ENCODE peak calls at places on chromosomes 11 and 22, in six cellular contexts. L, W, M, B, O and E are unnamed samples. For H3K36me3, the result is how much of the 10 kb centered on the place peaks cover.

GRCh38 chr11:73931039-73931645 is 19.7 kb upstream of the DNAJB13 start:
- DNase-seq in O (peak), B (peak), M (peak), L (no peak), W (peak), E (no peak)

GRCh38 chr22:44153705-44154104 is 27.0 kb upstream of the PARVG start:
- DNase-seq in W (no peak), B (no peak), O (no peak), L (no peak), M (no peak), E (no peak)

GRCh38 chr11:108467091-108467823 is at the start of gene C11orf65:
- DNase-seq in B (peak), L (peak), M (peak), O (peak), W (peak), E (peak)

GRCh38 chr11:130272336-130272735 is 42.4 kb downstream of the ZBTB44 start:
- DNase-seq in M (no peak), B (no peak), W (no peak), L (no peak), O (no peak), E (no peak)

GRCh38 chr11:91081440-91082088 is 858.7 kb upstream of the CHORDC1 start:
- DNase-seq in L (no peak), B (no peak), M (no peak), W (no peak), O (peak), E (no peak)

GRCh38 chr22:50271519-50271970 is 1.4 kb upstream of the MAPK11 start:
- DNase-seq in M (no peak), L (no peak), B (peak), W (peak), O (no peak), E (peak)

GRCh38 chr11:126410649-126411048 is 55.2 kb downstream of the ST3GAL4 start:
- DNase-seq in W (no peak), O (no peak), M (no peak), B (peak), L (no peak), E (no peak)

GRCh38 chr11:12724301-12725046 is 50.3 kb downstream of the TEAD1 start:
- DNase-seq in L (peak), O (peak), W (peak), M (peak), B (peak), E (peak)

GRCh38 chr11:94706211-94706610 is 61.9 kb upstream of the AMOTL1 start:
- DNase-seq in W (no peak), O (no peak), L (peak), B (no peak), M (no peak), E (no peak)

GRCh38 chr11:46615756-46616155 is 1.3 kb downstream of the HARBI1 start:
- DNase-seq in W (no peak), L (no peak), B (no peak), M (no peak), O (no peak), E (no peak)

GRCh38 chr22:38924197-38924952 is 33.0 kb upstream of the APOBEC3A start:
- DNase-seq in B (peak), O (peak), L (peak), M (peak), W (peak), E (no peak)

GRCh38 chr11:91981995-91982394 is 242.6 kb upstream of the FAT3 start:
- DNase-seq in B (no peak), O (peak), W (peak), L (peak), M (no peak), E (peak)

GRCh38 chr22:25159028-25159427 is 40.6 kb upstream of the CRYBB3 start:
- DNase-seq in L (no peak), O (peak), B (no peak), W (no peak), M (no peak), E (no peak)

GRCh38 chr11:120197254-120197891 is 13.5 kb upstream of the OAF start:
- DNase-seq in M (no peak), B (no peak), L (no peak), W (no peak), O (no peak), E (no peak)

GRCh38 chr11:8225589-8226036 is 38.1 kb downstream of the LMO1 start:
- DNase-seq in B (peak), O (peak), W (peak), L (peak), M (peak), E (peak)

GRCh38 chr11:30316237-30316636 is 6.7 kb upstream of the ARL14EP start:
- DNase-seq in M (no peak), B (no peak), L (no peak), O (no peak), W (no peak), E (no peak)

GRCh38 chr11:65489706-65490310 is 9.0 kb upstream of the MALAT1 start:
- DNase-seq in W (peak), M (no peak), O (peak), B (no peak), L (no peak), E (peak)

GRCh38 chr11:117289795-117290194 is 1.4 kb upstream of the BACE1-AS start:
- DNase-seq in O (no peak), W (no peak), B (no peak), L (no peak), M (no peak), E (no peak)

GRCh38 chr11:47992959-47993820 is 12.8 kb downstream of the PTPRJ start:
- DNase-seq in O (no peak), B (no peak), M (peak), W (no peak), L (no peak), E (peak)

GRCh38 chr11:74085542-74085892 is 76.6 kb upstream of the UCP3 start:
- DNase-seq in L (no peak), O (no peak), B (no peak), M (no peak), W (no peak), E (no peak)

GRCh38 chr22:19667872-19668740 is 46.2 kb upstream of the SEPTIN5 start:
- DNase-seq in L (no peak), B (no peak), M (no peak), W (no peak), O (no peak), E (no peak)

GRCh38 chr11:117809236-117810055 is 12.4 kb upstream of the DSCAML1 start:
- DNase-seq in O (peak), L (peak), M (peak), W (peak), B (peak), E (peak)

GRCh38 chr22:42644422-42645340 is 4.3 kb upstream of the ATP5MGL start:
- DNase-seq in B (peak), O (peak), M (no peak), W (peak), L (peak), E (no peak)

GRCh38 chr22:42369250-42370041 is 62.8 kb downstream of the NFAM1 start:
- DNase-seq in L (peak), W (peak), B (peak), M (peak), O (peak), E (peak)

GRCh38 chr22:50252081-50253045 is 1.3 kb upstream of the HDAC10 start:
- DNase-seq in L (peak), M (no peak), O (peak), W (peak), B (peak), E (peak)

GRCh38 chr11:112085822-112086421 is 634 bp downstream of the TIMM8B start:
- DNase-seq in O (peak), M (no peak), B (peak), L (no peak), W (no peak), E (no peak)

GRCh38 chr11:48127521-48128183 is 89.0 kb upstream of the OR4B1 start:
- DNase-seq in O (no peak), W (no peak), M (no peak), B (no peak), L (no peak), E (no peak)

GRCh38 chr11:15118431-15118830 is 3.7 kb downstream of the INSC start:
- DNase-seq in L (no peak), B (no peak), O (no peak), M (no peak), W (no peak), E (no peak)

GRCh38 chr11:73876424-73877300 is at the start of the genes COA4 and PAAF1:
- DNase-seq in W (peak), L (peak), B (peak), O (peak), M (peak), E (peak)

GRCh38 chr11:2691991-2692841 is 7.6 kb downstream of the KCNQ1OT1 start:
- DNase-seq in B (no peak), W (peak), M (no peak), L (no peak), O (no peak), E (no peak)

GRCh38 chr11:70135142-70136132 is 57.3 kb downstream of the ANO1 start:
- DNase-seq in O (no peak), B (no peak), W (no peak), M (no peak), L (no peak), E (no peak)

GRCh38 chr22:38707346-38707745 is 1.6 kb downstream of the GTPBP1 start:
- DNase-seq in L (no peak), M (no peak), O (no peak), B (no peak), W (no peak), E (no peak)

GRCh38 chr11:3627291-3627690 is 14.5 kb downstream of the ART5 start:
- DNase-seq in B (no peak), O (no peak), W (no peak), M (no peak), L (no peak), E (no peak)

GRCh38 chr11:20488352-20488751 is 100.8 kb downstream of the PRMT3 start:
- DNase-seq in M (no peak), W (no peak), O (no peak), B (no peak), L (no peak), E (no peak)

GRCh38 chr11:12995211-12995610 is 13.9 kb upstream of the RASSF10 start:
- DNase-seq in M (no peak), B (no peak), W (no peak), L (no peak), O (no peak), E (no peak)

DNA sequence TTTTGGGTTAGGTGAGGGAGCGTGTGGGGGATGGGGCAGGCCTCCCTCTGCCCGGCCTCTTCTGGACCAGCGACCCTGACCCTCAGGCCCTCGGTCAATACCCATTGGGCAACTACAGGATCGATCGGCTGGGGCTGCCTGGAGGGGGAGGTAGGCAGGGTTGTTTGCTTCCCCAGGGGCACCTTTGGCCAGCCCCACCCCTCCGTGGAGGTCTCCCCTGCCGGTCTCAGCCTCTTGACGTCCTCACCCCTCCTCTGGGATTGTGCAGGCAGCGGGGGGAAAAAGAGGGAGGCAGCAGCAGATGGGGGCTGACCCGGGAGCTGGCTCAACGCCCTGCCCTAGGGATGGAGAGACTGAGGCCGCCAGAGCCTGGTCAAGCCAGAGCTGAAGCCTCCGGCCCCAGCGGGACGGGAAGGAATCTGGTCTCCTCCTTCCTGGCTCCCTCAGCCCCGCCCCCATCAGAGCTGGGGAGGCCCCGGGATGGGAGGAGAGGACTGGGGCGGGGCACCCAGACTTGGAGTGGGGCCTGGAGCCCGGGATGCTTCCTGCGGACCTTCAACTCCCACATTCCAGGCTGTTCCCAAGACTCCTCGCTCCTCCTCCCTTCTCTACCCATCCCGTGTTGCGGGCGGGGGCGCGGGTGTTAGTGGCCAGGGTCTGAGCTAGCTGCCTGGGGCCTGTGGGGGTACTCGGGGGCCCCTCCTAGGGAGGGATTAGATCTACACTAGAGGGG is 14.4 kb upstream of the CDC42EP1 start:
- DNase-seq in M (no peak), W (peak), L (peak), O (peak), B (peak), E (peak)
- TF ChIP-seq POLR2A in M (no peak), W (peak), L (peak), O (peak), B (no peak), E (peak)

DNA sequence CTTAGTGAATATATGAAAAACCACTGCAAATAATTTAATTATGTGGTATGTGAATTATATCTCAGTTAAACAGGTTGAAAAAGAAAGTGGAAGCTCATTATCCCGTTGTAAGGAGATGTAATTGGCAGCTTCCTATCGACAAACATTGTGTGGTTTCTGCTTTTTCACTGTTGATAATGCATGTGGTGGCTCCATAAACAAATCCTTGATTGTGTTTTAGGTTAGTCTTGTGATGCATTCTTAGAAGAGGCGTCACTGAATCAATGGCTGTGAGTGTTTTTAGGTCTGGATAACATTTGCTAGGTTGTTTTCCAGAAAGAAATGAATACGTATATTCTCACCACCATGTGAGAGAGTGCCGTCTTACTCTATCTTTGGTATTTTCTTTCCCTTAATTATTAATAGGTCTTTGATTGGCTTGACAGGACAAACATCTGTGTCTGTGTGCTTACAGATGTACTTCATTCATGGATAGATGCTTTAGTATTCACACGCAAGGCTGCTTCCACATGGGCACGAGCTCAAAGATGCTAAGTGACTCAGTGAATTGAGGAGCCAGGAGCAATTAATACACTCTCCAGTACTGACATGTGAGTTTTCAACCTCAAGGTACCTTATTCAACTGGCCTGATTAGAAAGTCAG is 166.7 kb downstream of the TBC1D22A start:
- DNase-seq in W (no peak), O (no peak), M (no peak), L (no peak), B (no peak), E (no peak)
- H3K36me3 ChIP-seq in W (under half), O (under half), M (under half), L (under half), B (under half), E (under half)

DNA sequence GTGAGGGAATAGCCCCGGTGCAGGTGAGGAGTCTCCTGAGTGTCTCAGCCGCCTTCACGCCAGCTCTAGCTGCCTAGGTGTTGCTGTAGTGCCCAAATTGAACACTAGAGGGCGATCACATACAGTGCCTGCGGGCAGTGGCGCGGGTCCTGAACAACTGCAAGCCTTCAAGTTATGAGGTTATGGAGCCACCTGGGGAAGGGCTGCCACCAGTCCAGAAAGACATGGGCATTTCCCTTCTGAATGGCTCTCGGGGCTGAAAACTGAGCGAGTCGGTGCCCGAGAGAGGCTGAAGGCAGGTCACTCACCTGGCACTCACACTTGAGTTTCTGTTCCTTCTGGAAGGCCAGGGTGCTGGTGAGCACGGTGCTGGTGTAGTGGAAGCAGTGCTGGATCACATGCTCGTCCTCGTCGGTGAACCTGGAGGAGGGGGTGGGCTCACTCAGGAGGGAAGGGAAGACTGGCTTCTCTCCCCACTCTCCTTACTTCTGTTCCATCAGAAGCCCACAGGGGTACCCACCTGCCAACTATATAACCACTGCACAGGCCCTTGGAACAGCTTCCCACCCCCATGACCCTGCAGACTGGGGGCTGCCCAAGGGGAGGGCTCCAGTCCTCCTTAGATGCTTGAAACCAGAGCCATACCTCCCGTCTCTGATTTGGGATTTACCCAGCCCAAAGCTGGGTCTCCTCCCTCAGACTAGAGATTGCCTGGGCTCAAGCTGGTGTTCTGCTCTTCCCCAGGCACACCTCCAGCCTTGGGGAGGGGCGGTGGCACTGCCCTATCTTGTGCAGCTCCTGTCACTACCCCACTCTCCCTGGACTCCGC is 88.2 kb downstream of the PDE2A start:
- DNase-seq in L (peak), W (peak), B (peak), O (peak), M (peak), E (peak)
- TF ChIP-seq POLR2A in L (no peak), W (no peak), B (no peak), O (no peak), M (no peak), E (no peak)

GRCh38 chr11:9783986-9784385 is 120.1 kb downstream of the SWAP70 start:
- DNase-seq in L (no peak), M (no peak), O (no peak), B (no peak), W (no peak), E (no peak)
- H3K36me3 ChIP-seq in L (under half), M (under half), O (under half), B (under half), W (under half), E (under half)

DNA sequence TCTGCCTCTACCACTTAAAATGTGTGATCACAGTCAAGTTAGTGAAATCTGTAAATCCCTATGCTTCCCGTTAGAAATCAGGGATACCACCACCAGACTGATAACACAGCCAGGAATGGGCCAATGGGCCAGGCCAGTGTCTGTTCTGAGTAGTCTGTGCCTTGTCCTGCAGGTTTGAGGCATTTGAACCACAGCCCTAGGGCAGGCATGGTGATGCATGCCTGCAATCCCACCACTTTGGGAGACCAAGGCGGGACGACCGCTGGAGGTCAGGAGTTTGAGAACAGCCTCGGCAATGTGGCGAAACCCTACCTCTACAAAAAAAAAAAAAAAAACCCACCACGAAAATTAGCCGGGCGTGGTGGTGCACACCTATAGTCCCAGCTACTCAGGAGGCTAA is 12.1 kb upstream of the AHNAK start:
- DNase-seq in L (no peak), O (no peak), W (no peak), M (no peak), B (no peak), E (no peak)
- TF ChIP-seq POLR2A in L (no peak), O (no peak), W (no peak), M (no peak), B (no peak), E (no peak)

DNA sequence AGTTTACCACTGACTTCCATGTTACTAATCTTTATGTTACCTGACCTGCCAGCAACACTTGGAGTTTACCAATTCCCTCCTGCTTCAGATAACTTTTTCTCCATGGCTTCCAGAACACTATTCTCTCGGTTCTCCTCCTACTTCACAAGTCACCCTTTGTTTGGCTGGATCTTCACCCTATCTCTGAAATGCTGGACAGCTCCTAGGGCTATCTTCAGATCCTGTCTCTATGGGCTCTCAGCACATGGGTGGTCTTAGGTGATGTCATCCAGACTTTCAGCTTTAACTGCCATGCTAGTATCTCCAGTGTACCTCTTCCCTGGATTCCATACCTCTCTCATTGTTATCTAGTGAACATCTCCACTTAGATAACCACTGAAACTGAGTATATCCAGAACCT is 12.2 kb upstream of the VWCE start:
- DNase-seq in B (no peak), O (no peak), M (no peak), W (no peak), L (no peak), E (no peak)
- H3K36me3 ChIP-seq in B (under half), O (under half), M (half or more), W (half or more), L (under half), E (under half)

DNA sequence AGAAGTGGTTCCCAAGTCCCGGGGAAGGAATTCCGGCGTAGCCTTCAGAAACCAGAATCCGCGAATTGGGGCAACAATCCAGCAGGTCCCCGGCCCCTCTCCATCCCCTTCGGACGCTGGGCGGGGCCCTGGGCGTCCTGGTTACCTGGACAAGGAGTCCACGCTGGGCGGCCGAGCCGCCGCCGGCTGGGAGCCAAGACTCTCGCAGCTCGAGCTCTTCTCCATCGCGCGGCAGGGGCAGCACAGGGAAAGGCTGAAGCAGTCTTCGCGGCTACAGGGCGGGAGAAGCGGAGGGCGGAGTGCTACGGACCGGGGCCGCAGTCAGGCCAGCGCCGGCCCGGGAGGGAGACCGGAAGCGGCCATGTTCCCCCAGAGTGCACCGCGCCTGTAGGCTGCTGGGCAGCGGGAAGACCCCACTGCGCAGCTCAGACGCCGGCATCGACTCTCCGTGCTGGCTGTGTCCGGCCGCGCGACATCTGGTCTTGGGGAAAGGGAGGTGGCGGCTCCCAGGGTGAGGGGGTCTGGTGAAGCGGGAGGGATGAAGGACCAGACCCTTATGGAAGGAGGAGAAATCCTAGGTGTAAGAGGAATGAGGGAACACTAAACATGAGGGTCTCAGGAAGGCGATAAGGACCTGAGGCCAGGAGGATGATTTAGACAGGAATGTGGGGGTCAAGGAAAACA is at the start of gene MTMR2:
- DNase-seq in W (peak), O (peak), B (peak), M (peak), L (peak), E (peak)
- TF ChIP-seq POLR2A in W (peak), O (peak), B (no peak), M (peak), L (peak), E (peak)